ENCODE peak calls at places on chromosomes 16 and 17, in ten cellular contexts. Q, J, U, D, N, F, K, G, R and E are unnamed samples.
A peak's percentile ranks its signal among the peaks of the same experiment; 100 is the strongest.

GRCh38 chr17:82241183-82241925 is 12.5 kb downstream of the SLC16A3 start:
- DNase-seq in N (no peak), Q (no peak), K (peak; percentile 84), U (no peak), R (peak; percentile 80), D (peak; percentile 83), F (no peak), G (no peak), J (peak; percentile 86), E (peak; percentile 82)

GRCh38 chr16:5490499-5490898 is 392.9 kb upstream of the EEF2KMT start:
- DNase-seq in J (no peak), D (peak; percentile 22), G (no peak), N (no peak), K (peak; percentile 2), F (peak; percentile 87), U (no peak), Q (no peak), R (no peak), E (no peak)

GRCh38 chr17:55774834-55775233 is 24.0 kb downstream of the PCTP start:
- DNase-seq in R (no peak), D (no peak), Q (no peak), U (no peak), K (no peak), G (no peak), F (peak; percentile 59), J (no peak), N (no peak), E (no peak)

GRCh38 chr17:62898239-62898864 is 67.7 kb upstream of the TANC2 start:
- DNase-seq in U (no peak), J (no peak), N (no peak), G (no peak), D (no peak), F (no peak), Q (no peak), R (no peak), K (peak; percentile 32), E (peak; percentile 55)

GRCh38 chr17:7389924-7390910 is 4.1 kb downstream of the PLSCR3 start:
- DNase-seq in R (no peak), D (no peak), U (no peak), K (no peak), Q (no peak), G (no peak), N (no peak), F (peak; percentile 58), J (no peak), E (no peak)

GRCh38 chr17:17420561-17421269 is 56.1 kb upstream of the MED9 start:
- DNase-seq in J (no peak), R (no peak), U (no peak), G (no peak), F (no peak), N (no peak), K (no peak), D (peak; percentile 87), Q (no peak), E (no peak)

GRCh38 chr16:28859326-28859725 is 4.3 kb upstream of the SH2B1 start:
- DNase-seq in G (no peak), N (no peak), D (no peak), U (no peak), R (no peak), K (no peak), J (no peak), F (no peak), Q (no peak), E (no peak)

GRCh38 chr16:50369133-50369804 is 481 bp upstream of the BRD7 start:
- DNase-seq in U (no peak), R (no peak), G (no peak), Q (no peak), D (no peak), F (no peak), N (no peak), K (no peak), J (no peak), E (no peak)

GRCh38 chr17:37698132-37698615 is 46.7 kb downstream of the HNF1B start:
- DNase-seq in J (no peak), Q (no peak), R (no peak), F (no peak), G (no peak), U (no peak), K (peak; percentile 76), N (no peak), D (no peak), E (peak; percentile 66)

GRCh38 chr17:77453613-77454559 is 313.1 kb downstream of the SEC14L1 start:
- DNase-seq in F (no peak), Q (no peak), D (no peak), R (no peak), U (peak; percentile 24), N (no peak), G (no peak), K (no peak), J (no peak), E (no peak)

GRCh38 chr17:60080545-60080944 is 1.8 kb upstream of the HEATR6 start:
- DNase-seq in F (no peak), N (no peak), Q (no peak), G (no peak), K (peak; percentile 37), U (no peak), D (no peak), R (no peak), J (no peak), E (peak; percentile 12)

GRCh38 chr16:89453662-89454321 is 36.6 kb downstream of the ANKRD11 start:
- DNase-seq in F (no peak), N (no peak), D (peak; percentile 42), J (no peak), K (peak; percentile 46), G (no peak), U (no peak), Q (no peak), R (no peak), E (peak; percentile 33)

GRCh38 chr16:84196727-84197486 is 6.0 kb downstream of the ADAD2 start:
- DNase-seq in F (peak; percentile 68), U (no peak), G (no peak), K (no peak), J (no peak), Q (no peak), R (no peak), D (no peak), N (no peak), E (no peak)

GRCh38 chr17:16003841-16004240 is 4.2 kb downstream of the TTC19 start:
- DNase-seq in U (no peak), D (no peak), K (no peak), Q (no peak), J (no peak), F (no peak), G (no peak), R (no peak), N (no peak), E (no peak)

GRCh38 chr17:9169116-9169515 is 147.8 kb downstream of the NTN1 start:
- DNase-seq in D (no peak), K (no peak), G (no peak), N (no peak), Q (no peak), U (no peak), F (no peak), R (no peak), J (no peak), E (no peak)

GRCh38 chr16:86894168-86894567 is 315.8 kb downstream of the FOXL1 start:
- DNase-seq in R (no peak), G (no peak), K (no peak), D (no peak), J (no peak), N (no peak), Q (no peak), F (no peak), U (no peak), E (no peak)

GRCh38 chr16:17277981-17278381 is 192.8 kb downstream of the XYLT1 start:
- DNase-seq in U (no peak), N (no peak), D (no peak), K (peak; percentile 8), Q (no peak), F (peak; percentile 86), G (no peak), R (no peak), J (no peak), E (no peak)

GRCh38 chr16:50522324-50522723 is 25.9 kb upstream of the NKD1 start:
- DNase-seq in U (no peak), Q (no peak), G (no peak), N (no peak), K (no peak), D (no peak), R (no peak), J (no peak), F (no peak), E (no peak)

GRCh38 chr17:64024215-64024654 is 3.8 kb upstream of the ICAM2 start:
- DNase-seq in U (no peak), J (no peak), N (no peak), K (no peak), Q (no peak), G (no peak), R (no peak), D (no peak), F (peak; percentile 36), E (no peak)

GRCh38 chr16:87560428-87561199 is 41.7 kb upstream of the JPH3 start:
- DNase-seq in R (peak; percentile 45), J (peak; percentile 59), D (no peak), Q (no peak), N (no peak), F (peak; percentile 92), K (peak; percentile 51), G (no peak), U (peak; percentile 8), E (peak; percentile 24)

GRCh38 chr16:66510711-66511614 is 39.0 kb downstream of the TK2 start:
- DNase-seq in G (no peak), F (no peak), J (peak; percentile 67), R (peak; percentile 70), D (no peak), U (no peak), Q (no peak), K (no peak), N (no peak), E (no peak)

GRCh38 chr16:12815361-12815760 is 11.7 kb upstream of the CPPED1 start:
- DNase-seq in G (no peak), U (no peak), F (no peak), D (no peak), R (no peak), N (no peak), J (no peak), K (no peak), Q (no peak), E (no peak)

GRCh38 chr16:89144681-89145080 is 26.9 kb upstream of the CDH15 start:
- DNase-seq in J (no peak), K (no peak), R (no peak), G (no peak), Q (no peak), F (no peak), U (no peak), N (no peak), D (peak; percentile 3), E (no peak)

GRCh38 chr16:8572919-8573724 is 17.2 kb downstream of the TMEM114 start:
- DNase-seq in U (no peak), F (peak; percentile 86), J (no peak), G (no peak), Q (no peak), D (no peak), K (peak; percentile 48), N (no peak), R (no peak), E (peak; percentile 17)

GRCh38 chr16:76583995-76584394 is 306.8 kb downstream of the CNTNAP4 start:
- DNase-seq in D (no peak), Q (no peak), J (no peak), K (no peak), G (no peak), N (no peak), R (no peak), U (no peak), F (no peak), E (no peak)

GRCh38 chr16:54374136-54374535 is 87.5 kb upstream of the IRX3 start:
- DNase-seq in K (peak; percentile 78), U (no peak), Q (no peak), F (no peak), N (no peak), D (no peak), J (no peak), G (no peak), R (no peak), E (peak; percentile 72)